ENCODE peak calls at places on chromosome 2, in seven cellular contexts. H is tibial artery; X is body of pancreas; W is effector memory CD4-positive, alpha-beta T cell; Z is left ventricle myocardium inferior; A is sigmoid colon; P is HepG2. G is an unnamed sample.

GRCh38 chr2:172496096-172496709 is 59.7 kb upstream of the PDK1 start:
- DNase-seq in H (no peak), X (no peak), W (no peak), Z (no peak), A (no peak), P (no peak), G (no peak)

GRCh38 chr2:56185101-56185581 is 1.4 kb downstream of the CCDC85A start:
- DNase-seq in H (peak; percentile 31), X (no peak), W (no peak), Z (peak; percentile 48), A (peak; percentile 63), P (no peak), G (no peak)

GRCh38 chr2:196331143-196331542 is 159.8 kb upstream of the STK17B start:
- DNase-seq in H (no peak), X (no peak), W (no peak), Z (no peak), A (no peak), P (no peak), G (no peak)

GRCh38 chr2:74534411-74534810 is 4.7 kb downstream of the HTRA2 start:
- DNase-seq in H (no peak), X (no peak), W (no peak), Z (no peak), A (no peak), P (no peak), G (no peak)

GRCh38 chr2:63617360-63617759 is 28.6 kb downstream of the MDH1 start:
- DNase-seq in H (no peak), X (no peak), W (no peak), Z (no peak), A (no peak), P (no peak), G (no peak)

GRCh38 chr2:174013310-174013751 is 48.2 kb upstream of the SP3 start:
- DNase-seq in H (peak; percentile 65), X (no peak), W (no peak), Z (peak; percentile 39), A (peak; percentile 87), P (no peak), G (no peak)

GRCh38 chr2:109341904-109342303 is 212.9 kb downstream of the SH3RF3 start:
- DNase-seq in H (no peak), X (no peak), W (no peak), Z (no peak), A (no peak), P (no peak), G (no peak)

GRCh38 chr2:209476367-209477191 is 52.7 kb downstream of the MAP2 start:
- DNase-seq in H (no peak), X (peak; percentile 31), W (no peak), Z (no peak), A (peak; percentile 70), P (no peak), G (no peak)

GRCh38 chr2:111239107-111239506 is 118.4 kb downstream of the BCL2L11 start:
- DNase-seq in H (no peak), X (no peak), W (no peak), Z (no peak), A (no peak), P (no peak), G (no peak)

GRCh38 chr2:204860249-204860648 is 315.0 kb downstream of the PARD3B start:
- DNase-seq in H (peak; percentile 38), X (no peak), W (no peak), Z (no peak), A (peak; percentile 80), P (no peak), G (no peak)

GRCh38 chr2:216279459-216279858 is 92.8 kb downstream of the MARCHF4 start:
- DNase-seq in H (peak; percentile 22), X (no peak), W (no peak), Z (peak; percentile 20), A (no peak), P (no peak), G (no peak)

GRCh38 chr2:239938651-239939486 is 86.3 kb downstream of the NDUFA10 start:
- DNase-seq in H (peak; percentile 12), X (no peak), W (no peak), Z (peak; percentile 11), A (peak; percentile 56), P (no peak), G (no peak)

GRCh38 chr2:27527182-27527581 is 30.5 kb downstream of the GCKR start:
- DNase-seq in H (no peak), X (no peak), W (no peak), Z (no peak), A (no peak), P (no peak), G (no peak)

GRCh38 chr2:156334496-156335478 is 2.3 kb upstream of the NR4A2 start:
- DNase-seq in H (peak; percentile 95), X (peak; percentile 89), W (peak; percentile 86), Z (peak; percentile 94), A (peak; percentile 98), P (peak; percentile 18), G (peak; percentile 88)

GRCh38 chr2:54371461-54372065 is 84.6 kb upstream of the SPTBN1 start:
- DNase-seq in H (no peak), X (no peak), W (no peak), Z (no peak), A (no peak), P (no peak), G (no peak)

GRCh38 chr2:40740419-40740818 is 288.5 kb upstream of the SLC8A1 start:
- DNase-seq in H (no peak), X (no peak), W (no peak), Z (no peak), A (no peak), P (peak; percentile 7), G (no peak)

GRCh38 chr2:229905601-229906000 is 16.2 kb downstream of the TRIP12 start:
- DNase-seq in H (no peak), X (no peak), W (no peak), Z (no peak), A (no peak), P (no peak), G (no peak)

GRCh38 chr2:128040166-128040771 is 12.4 kb upstream of the SAP130 start:
- DNase-seq in H (no peak), X (no peak), W (no peak), Z (no peak), A (no peak), P (no peak), G (no peak)
- H3K9me3 ChIP-seq in H (peaks cover 30% of the 10 kb centered on the region), X (no peaks in the 10 kb centered on the region), W (peaks cover 29% of the 10 kb centered on the region), Z (peaks cover 56% of the 10 kb centered on the region), A (peaks cover 15% of the 10 kb centered on the region), P (peaks cover 51% of the 10 kb centered on the region), G (peaks cover 27% of the 10 kb centered on the region)

GRCh38 chr2:187499941-187500532 is 52.0 kb upstream of the CALCRL start:
- DNase-seq in H (peak; percentile 58), X (peak; percentile 74), W (no peak), Z (peak; percentile 27), A (peak; percentile 71), P (peak; percentile 66), G (peak; percentile 52)

GRCh38 chr2:187493877-187494568 is 46.0 kb upstream of the CALCRL start:
- DNase-seq in H (no peak), X (no peak), W (no peak), Z (no peak), A (no peak), P (no peak), G (no peak)

GRCh38 chr2:187497858-187498463 is 49.9 kb upstream of the CALCRL start:
- DNase-seq in H (no peak), X (no peak), W (no peak), Z (no peak), A (no peak), P (no peak), G (no peak)

GRCh38 chr2:187500585-187501359 is 52.7 kb upstream of the CALCRL start:
- DNase-seq in H (no peak), X (no peak), W (no peak), Z (no peak), A (no peak), P (peak; percentile 65), G (no peak)

GRCh38 chr2:187497140-187497539 is 49.1 kb upstream of the CALCRL start:
- DNase-seq in H (no peak), X (no peak), W (no peak), Z (no peak), A (no peak), P (no peak), G (no peak)
- H3K36me3 ChIP-seq in H (peaks cover 36% of the 10 kb centered on the region), X (no peaks in the 10 kb centered on the region), W (no peaks in the 10 kb centered on the region), Z (peaks cover 28% of the 10 kb centered on the region), A (no peaks in the 10 kb centered on the region), P (peaks cover 68% of the 10 kb centered on the region), G (no peaks in the 10 kb centered on the region)

GRCh38 chr2:234128606-234129005 is 78.1 kb downstream of the SPP2 start:
- DNase-seq in H (no peak), X (no peak), W (no peak), Z (no peak), A (no peak), P (no peak), G (no peak)
- H3K9me3 ChIP-seq in H (no peaks in the 10 kb centered on the region), X (no peaks in the 10 kb centered on the region), W (no peaks in the 10 kb centered on the region), Z (no peaks in the 10 kb centered on the region), A (no peaks in the 10 kb centered on the region), P (no peaks in the 10 kb centered on the region), G (no peaks in the 10 kb centered on the region)

DNA sequence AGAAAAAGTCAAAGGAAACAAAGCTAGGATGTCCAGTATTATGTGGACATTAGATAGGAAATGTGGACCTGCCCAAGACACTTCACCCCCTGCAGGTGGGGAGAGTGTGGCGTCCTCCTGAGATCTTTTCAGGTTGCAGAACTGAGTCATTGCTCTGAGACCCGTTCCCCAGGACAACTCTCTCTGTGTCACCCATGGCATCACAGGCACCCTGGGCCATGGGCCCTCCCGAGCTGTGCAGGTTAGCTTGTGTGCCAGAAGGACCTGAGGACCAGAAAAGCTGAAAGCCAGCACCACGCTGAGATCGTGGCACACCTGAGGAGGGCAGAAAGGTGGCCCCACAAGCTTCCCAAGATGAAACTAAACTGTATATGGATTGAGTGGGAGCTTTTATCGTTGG is 229.5 kb downstream of the AGAP1 start:
- DNase-seq in H (no peak), X (no peak), W (no peak), Z (no peak), A (peak; percentile 51), P (no peak), G (no peak)
- H3K36me3 ChIP-seq in H (peaks cover under 1% of the 10 kb centered on the region), X (no peaks in the 10 kb centered on the region), W (no peaks in the 10 kb centered on the region), Z (peaks cover 8% of the 10 kb centered on the region), A (no peaks in the 10 kb centered on the region), P (peaks cover 35% of the 10 kb centered on the region), G (no peaks in the 10 kb centered on the region)

DNA sequence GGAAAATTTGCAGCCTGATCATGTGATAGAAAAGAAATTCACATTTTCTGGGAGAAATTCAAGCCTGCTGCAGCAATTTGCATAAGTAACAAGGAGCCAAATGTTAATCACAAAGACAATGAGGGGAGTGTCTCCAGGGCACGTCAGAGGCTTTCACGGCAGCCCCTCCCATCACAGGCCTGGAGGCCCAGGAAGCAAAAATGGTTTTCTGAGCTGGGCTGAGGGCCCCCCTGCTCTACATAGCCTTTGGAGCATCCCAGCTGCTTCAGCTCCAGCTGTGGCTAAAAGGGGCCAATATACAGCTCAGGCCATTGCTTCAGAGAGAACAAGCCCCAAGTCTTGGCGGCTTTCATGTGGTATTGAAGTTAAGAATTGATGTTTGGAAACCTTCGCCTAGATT is 445.3 kb upstream of the ZEB2 start:
- DNase-seq in H (no peak), X (no peak), W (no peak), Z (no peak), A (no peak), P (no peak), G (no peak)
- H3K9me3 ChIP-seq in H (peaks cover 10% of the 10 kb centered on the region), X (no peaks in the 10 kb centered on the region), W (no peaks in the 10 kb centered on the region), Z (peaks cover 26% of the 10 kb centered on the region), A (peaks cover 6% of the 10 kb centered on the region), P (peaks cover 67% of the 10 kb centered on the region), G (peaks cover 14% of the 10 kb centered on the region)

DNA sequence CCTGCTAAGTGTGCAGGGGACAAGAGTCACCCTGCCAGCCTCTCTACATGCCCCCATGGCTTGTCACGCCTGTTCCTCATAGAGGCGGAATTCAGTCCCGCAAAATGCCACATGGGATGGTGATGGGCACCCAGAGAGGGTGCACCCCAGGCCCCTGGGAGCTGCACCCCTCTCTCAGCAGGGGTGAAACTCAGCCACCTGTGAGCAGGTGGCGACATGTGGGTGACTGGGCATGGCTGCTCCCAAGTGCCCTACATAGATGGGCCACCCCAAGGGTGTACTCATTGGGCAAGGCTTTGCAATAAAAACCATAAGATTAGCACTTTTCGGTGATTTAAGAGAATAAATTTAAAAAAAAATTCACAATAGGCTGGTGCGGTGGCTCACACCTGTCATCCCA is 6.3 kb downstream of the HS6ST1 start:
- DNase-seq in H (no peak), X (peak; percentile 5), W (no peak), Z (no peak), A (no peak), P (no peak), G (no peak)
- H3K36me3 ChIP-seq in H (no peaks in the 10 kb centered on the region), X (no peaks in the 10 kb centered on the region), W (no peaks in the 10 kb centered on the region), Z (no peaks in the 10 kb centered on the region), A (no peaks in the 10 kb centered on the region), P (peaks cover 67% of the 10 kb centered on the region), G (no peaks in the 10 kb centered on the region)